ENCODE peak calls at places on chromosomes 12 and 14, in five cellular contexts. One of them, this sample, is unnamed.

GRCh38 chr14:101201535-101202125 is 298.1 kb upstream of the RTL1 start:
- DNase-seq in lower lobe of right lung: peak
- DNase-seq in MG63: no peak
- DNase-seq in pancreas: no peak
- DNase-seq in left ventricle myocardium inferior: no peak
- DNase-seq in this sample: no peak

GRCh38 chr12:53208877-53209463 is 1.9 kb upstream of the ITGB7 start:
- DNase-seq in lower lobe of right lung: no peak
- DNase-seq in MG63: no peak
- DNase-seq in pancreas: no peak
- DNase-seq in left ventricle myocardium inferior: no peak
- DNase-seq in this sample: no peak

GRCh38 chr12:22527999-22528398 is 16.3 kb downstream of the C2CD5 start:
- DNase-seq in lower lobe of right lung: no peak
- DNase-seq in MG63: no peak
- DNase-seq in pancreas: no peak
- DNase-seq in left ventricle myocardium inferior: no peak
- DNase-seq in this sample: peak

GRCh38 chr12:94941440-94941862 is 62.0 kb downstream of the NDUFA12 start:
- DNase-seq in lower lobe of right lung: no peak
- DNase-seq in MG63: peak
- DNase-seq in pancreas: no peak
- DNase-seq in left ventricle myocardium inferior: peak
- DNase-seq in this sample: peak

GRCh38 chr12:49939307-49939706 is 11.2 kb upstream of the AQP2 start:
- DNase-seq in lower lobe of right lung: no peak
- DNase-seq in MG63: no peak
- DNase-seq in pancreas: no peak
- DNase-seq in left ventricle myocardium inferior: no peak
- DNase-seq in this sample: no peak

GRCh38 chr14:93879362-93879983 is 47.7 kb upstream of the FAM181A start:
- DNase-seq in lower lobe of right lung: no peak
- DNase-seq in MG63: no peak
- DNase-seq in pancreas: no peak
- DNase-seq in left ventricle myocardium inferior: no peak
- DNase-seq in this sample: no peak

GRCh38 chr14:50600849-50601248 is 40.9 kb downstream of the ATL1 start:
- DNase-seq in lower lobe of right lung: no peak
- DNase-seq in MG63: no peak
- DNase-seq in pancreas: peak
- DNase-seq in left ventricle myocardium inferior: no peak
- DNase-seq in this sample: no peak

GRCh38 chr12:107405436-107405835 is 280.2 kb upstream of the PWP1 start:
- DNase-seq in lower lobe of right lung: no peak
- DNase-seq in MG63: peak
- DNase-seq in pancreas: no peak
- DNase-seq in left ventricle myocardium inferior: peak
- DNase-seq in this sample: no peak

GRCh38 chr14:52824479-52824878 is 33.1 kb upstream of the GNPNAT1 start:
- DNase-seq in lower lobe of right lung: no peak
- DNase-seq in MG63: no peak
- DNase-seq in pancreas: no peak
- DNase-seq in left ventricle myocardium inferior: no peak
- DNase-seq in this sample: no peak

GRCh38 chr12:2615665-2616387 is 178.9 kb upstream of the FKBP4 start:
- DNase-seq in lower lobe of right lung: no peak
- DNase-seq in MG63: no peak
- DNase-seq in pancreas: no peak
- DNase-seq in left ventricle myocardium inferior: peak
- DNase-seq in this sample: no peak

GRCh38 chr12:100504820-100505219 is 31.2 kb downstream of the NR1H4 start:
- DNase-seq in lower lobe of right lung: no peak
- DNase-seq in MG63: no peak
- DNase-seq in pancreas: peak
- DNase-seq in left ventricle myocardium inferior: no peak
- DNase-seq in this sample: no peak

DNA sequence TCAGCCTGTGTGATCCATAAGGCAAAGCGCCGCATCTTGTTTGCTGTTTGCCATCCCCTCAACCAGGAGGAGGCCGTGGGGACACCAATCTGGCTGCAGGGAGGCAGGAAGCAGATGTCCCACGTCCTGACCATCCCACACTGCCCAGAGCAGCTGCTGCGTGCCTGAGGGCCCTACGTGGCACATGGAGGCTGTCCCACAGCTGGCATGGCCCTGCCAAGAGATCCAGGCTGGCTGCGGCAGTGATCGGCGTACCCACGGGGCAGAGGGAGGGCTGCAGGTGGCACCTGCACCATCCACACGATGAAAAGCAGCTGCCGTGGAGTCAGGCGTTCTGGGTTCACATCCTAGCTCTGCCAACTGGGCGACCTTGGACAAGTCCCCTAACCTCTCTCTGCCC is 42.0 kb downstream of the NCOR2 start:
- DNase-seq in lower lobe of right lung: no peak
- DNase-seq in MG63: no peak
- DNase-seq in pancreas: no peak
- DNase-seq in left ventricle myocardium inferior: peak
- DNase-seq in this sample: no peak
- H3K4me3 ChIP-seq in lower lobe of right lung: no peak
- H3K4me3 ChIP-seq in MG63: no peak
- H3K4me3 ChIP-seq in pancreas: no peak
- H3K4me3 ChIP-seq in left ventricle myocardium inferior: no peak
- H3K4me3 ChIP-seq in this sample: no peak

DNA sequence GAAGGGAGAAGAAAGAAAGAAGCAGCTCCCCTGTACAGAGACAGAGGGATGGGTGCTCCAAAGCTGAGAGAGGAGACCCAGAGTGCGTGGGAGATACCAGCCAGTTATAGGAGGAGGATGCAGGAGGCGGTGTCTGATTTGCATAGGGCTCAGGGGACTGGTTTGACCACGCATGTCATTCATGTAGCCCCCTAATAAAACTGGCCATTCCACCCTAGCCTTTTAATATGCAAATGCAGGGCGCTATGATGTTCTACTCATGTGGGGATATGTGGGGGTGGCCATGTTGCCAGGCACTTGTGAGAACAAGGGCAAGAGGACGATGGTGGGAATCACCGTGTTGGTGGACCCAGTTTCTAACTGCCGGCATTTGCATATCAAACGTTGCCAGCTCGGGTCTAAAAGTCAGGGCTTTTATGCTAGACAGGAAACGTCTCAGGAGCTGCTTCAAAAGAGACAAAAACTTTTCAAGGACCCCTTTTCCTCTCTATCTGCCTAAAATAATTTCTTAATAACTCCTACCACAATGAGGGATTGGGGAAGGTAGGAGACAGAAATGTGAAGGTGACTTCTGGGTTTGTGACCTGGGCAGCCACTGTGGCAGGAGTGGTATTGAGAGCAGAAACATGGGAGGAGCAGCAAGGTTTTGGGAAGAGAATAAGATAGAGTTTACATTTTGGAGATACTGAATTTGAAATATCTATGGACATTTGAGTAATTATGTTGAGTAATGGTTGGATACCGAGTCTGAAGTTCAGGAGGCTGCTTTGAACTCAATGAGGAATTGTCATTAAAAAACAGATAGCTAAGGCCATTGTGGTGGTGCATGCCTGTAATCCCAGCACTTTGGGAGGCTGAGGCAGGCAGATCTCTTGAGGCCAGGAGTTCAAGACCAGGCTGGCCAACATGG is 2.2 kb upstream of the ATXN3 start:
- DNase-seq in lower lobe of right lung: no peak
- DNase-seq in MG63: no peak
- DNase-seq in pancreas: no peak
- DNase-seq in left ventricle myocardium inferior: no peak
- DNase-seq in this sample: no peak
- H3K4me3 ChIP-seq in lower lobe of right lung: no peak
- H3K4me3 ChIP-seq in MG63: no peak
- H3K4me3 ChIP-seq in pancreas: no peak
- H3K4me3 ChIP-seq in left ventricle myocardium inferior: no peak
- H3K4me3 ChIP-seq in this sample: no peak

GRCh38 chr14:61439779-61440418 is 118.5 kb downstream of the PRKCH start:
- DNase-seq in lower lobe of right lung: no peak
- DNase-seq in MG63: no peak
- DNase-seq in pancreas: no peak
- DNase-seq in left ventricle myocardium inferior: no peak
- DNase-seq in this sample: no peak
- H3K4me3 ChIP-seq in lower lobe of right lung: peak
- H3K4me3 ChIP-seq in MG63: no peak
- H3K4me3 ChIP-seq in pancreas: no peak
- H3K4me3 ChIP-seq in left ventricle myocardium inferior: peak
- H3K4me3 ChIP-seq in this sample: no peak

DNA sequence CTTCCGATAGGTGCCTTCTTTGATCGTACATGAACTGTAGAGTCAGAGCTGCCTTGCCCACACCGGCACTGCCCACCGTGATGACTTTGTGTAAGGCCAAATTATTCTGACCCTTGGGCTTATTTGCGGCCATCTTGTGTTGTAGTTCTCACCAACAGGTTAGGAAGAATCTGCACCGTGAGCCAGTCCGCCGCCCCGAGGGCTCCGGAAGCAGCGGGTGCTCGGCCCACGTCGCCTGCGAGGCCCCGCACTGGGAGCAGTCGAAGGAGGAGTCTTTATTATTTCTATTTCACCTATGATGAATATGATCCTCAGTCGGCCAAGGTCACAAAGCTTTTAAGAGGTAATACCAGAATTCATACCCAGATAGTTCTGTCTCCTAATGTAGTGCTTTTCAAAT is 70.6 kb upstream of the SYT1 start:
- DNase-seq in lower lobe of right lung: peak
- DNase-seq in MG63: no peak
- DNase-seq in pancreas: no peak
- DNase-seq in left ventricle myocardium inferior: no peak
- DNase-seq in this sample: no peak
- H3K4me3 ChIP-seq in lower lobe of right lung: no peak
- H3K4me3 ChIP-seq in MG63: no peak
- H3K4me3 ChIP-seq in pancreas: no peak
- H3K4me3 ChIP-seq in left ventricle myocardium inferior: no peak
- H3K4me3 ChIP-seq in this sample: no peak

GRCh38 chr14:38255673-38256357 is at the start of gene CLEC14A:
- DNase-seq in lower lobe of right lung: peak
- DNase-seq in MG63: no peak
- DNase-seq in pancreas: peak
- DNase-seq in left ventricle myocardium inferior: peak
- DNase-seq in this sample: no peak
- H3K4me3 ChIP-seq in lower lobe of right lung: peak
- H3K4me3 ChIP-seq in MG63: no peak
- H3K4me3 ChIP-seq in pancreas: peak
- H3K4me3 ChIP-seq in left ventricle myocardium inferior: peak
- H3K4me3 ChIP-seq in this sample: peak

GRCh38 chr12:111407371-111408115 is 1.8 kb downstream of the SH2B3 start:
- DNase-seq in lower lobe of right lung: no peak
- DNase-seq in MG63: no peak
- DNase-seq in pancreas: peak
- DNase-seq in left ventricle myocardium inferior: no peak
- DNase-seq in this sample: no peak
- H3K4me3 ChIP-seq in lower lobe of right lung: peak
- H3K4me3 ChIP-seq in MG63: peak
- H3K4me3 ChIP-seq in pancreas: peak
- H3K4me3 ChIP-seq in left ventricle myocardium inferior: peak
- H3K4me3 ChIP-seq in this sample: peak

GRCh38 chr14:21978184-21978998 is 304.8 kb upstream of the OR4E1 start:
- DNase-seq in lower lobe of right lung: peak
- DNase-seq in MG63: no peak
- DNase-seq in pancreas: peak
- DNase-seq in left ventricle myocardium inferior: no peak
- DNase-seq in this sample: no peak
- H3K4me3 ChIP-seq in lower lobe of right lung: no peak
- H3K4me3 ChIP-seq in MG63: no peak
- H3K4me3 ChIP-seq in pancreas: no peak
- H3K4me3 ChIP-seq in left ventricle myocardium inferior: no peak
- H3K4me3 ChIP-seq in this sample: no peak

DNA sequence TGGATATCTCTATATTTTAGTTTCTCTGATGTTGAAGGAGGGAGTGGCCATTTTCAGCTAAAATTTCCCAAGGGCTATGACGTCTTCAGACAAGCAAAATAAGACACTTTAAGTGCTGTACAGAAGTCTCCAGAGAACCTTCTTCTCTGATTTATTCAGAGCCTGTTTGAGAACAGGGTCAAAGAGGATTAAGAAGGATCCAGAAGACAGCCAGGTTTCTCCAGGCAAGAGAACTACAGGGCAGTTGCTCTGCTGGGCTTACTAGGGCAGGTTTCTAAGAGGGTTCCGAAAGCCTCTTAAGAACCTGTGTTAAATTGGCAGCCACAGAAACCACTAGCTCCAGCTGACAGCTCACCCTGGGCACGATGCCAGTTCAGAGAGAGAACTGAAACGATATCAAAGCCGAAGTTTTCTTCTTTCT is 1.2 kb downstream of the MGP start:
- DNase-seq in lower lobe of right lung: peak
- DNase-seq in MG63: peak
- DNase-seq in pancreas: peak
- DNase-seq in left ventricle myocardium inferior: peak
- DNase-seq in this sample: peak
- H3K4me3 ChIP-seq in lower lobe of right lung: peak
- H3K4me3 ChIP-seq in MG63: no peak
- H3K4me3 ChIP-seq in pancreas: no peak
- H3K4me3 ChIP-seq in left ventricle myocardium inferior: peak
- H3K4me3 ChIP-seq in this sample: peak

GRCh38 chr12:68538722-68539614 is 71.7 kb upstream of the RAP1B start:
- DNase-seq in lower lobe of right lung: peak
- DNase-seq in MG63: peak
- DNase-seq in pancreas: no peak
- DNase-seq in left ventricle myocardium inferior: peak
- DNase-seq in this sample: no peak
- H3K4me3 ChIP-seq in lower lobe of right lung: peak
- H3K4me3 ChIP-seq in MG63: peak
- H3K4me3 ChIP-seq in pancreas: peak
- H3K4me3 ChIP-seq in left ventricle myocardium inferior: peak
- H3K4me3 ChIP-seq in this sample: no peak

This sample was measured in BJ.